ENCODE peak calls at places on chromosomes 4 and X, in four cellular contexts. L is GM10248, J is SK-MEL-5, S is M059J. D is an unnamed sample.

GRCh38 chr4:93646225-93646930 is 182.2 kb upstream of the ATOH1 start:
- DNase-seq in L (no peak), J (no peak), S (peak), D (no peak)

GRCh38 chr4:66691101-66691500 is 854.2 kb downstream of the CENPC start:
- DNase-seq in L (no peak), J (peak), S (peak), D (no peak)

GRCh38 chrX:150587585-150588503 is 19.4 kb downstream of the MTM1 start:
- DNase-seq in L (no peak), J (peak), S (peak), D (peak)

GRCh38 chr4:108536577-108536976 is 83.8 kb upstream of the RPL34 start:
- DNase-seq in L (no peak), J (no peak), S (no peak), D (no peak)

GRCh38 chrX:40170830-40171512 is 73.2 kb upstream of the BCOR start:
- DNase-seq in L (peak), J (no peak), S (no peak), D (peak)

GRCh38 chr4:26261400-26261799 is 59.4 kb upstream of the RBPJ start:
- DNase-seq in L (no peak), J (no peak), S (no peak), D (no peak)

GRCh38 chrX:10175317-10175871 is 18.6 kb downstream of the CLCN4 start:
- DNase-seq in L (no peak), J (no peak), S (peak), D (no peak)

GRCh38 chr4:2423695-2424094 is 4.9 kb downstream of the CFAP99 start:
- DNase-seq in L (no peak), J (no peak), S (no peak), D (no peak)

GRCh38 chr4:67475155-67475554 is 70.1 kb downstream of the CENPC start:
- DNase-seq in L (no peak), J (no peak), S (no peak), D (no peak)

GRCh38 chrX:16185725-16186136 is 18.4 kb downstream of the MAGEB17 start:
- DNase-seq in L (peak), J (peak), S (peak), D (peak)

GRCh38 chr4:6768539-6768905 is 14.0 kb upstream of the KIAA0232 start:
- DNase-seq in L (no peak), J (no peak), S (peak), D (no peak)

D was measured in A673.